ENCODE peak calls at places on chromosomes 12 and 14, in five cellular contexts. D is K562, N is GM23338, V is PC-3, W is endothelial cell of umbilical vein. R is an unnamed sample.

GRCh38 chr12:9718968-9719367 is 13.9 kb downstream of the CLECL1 start:
- DNase-seq in D (no peak), N (no peak), V (no peak), W (no peak), R (no peak)

GRCh38 chr12:74408601-74409166 is 129.0 kb upstream of the ATXN7L3B start:
- DNase-seq in D (no peak), N (peak), V (no peak), W (no peak), R (no peak)

GRCh38 chr12:107446476-107446875 is 239.1 kb upstream of the PWP1 start:
- DNase-seq in D (no peak), N (no peak), V (no peak), W (no peak), R (no peak)

GRCh38 chr14:89681086-89682018 is 264.3 kb upstream of the FOXN3 start:
- DNase-seq in D (no peak), N (no peak), V (no peak), W (no peak), R (no peak)

GRCh38 chr14:21525995-21526671 is at the start of gene SALL2:
- DNase-seq in D (peak), N (peak), V (peak), W (peak), R (peak)

GRCh38 chr12:99915251-99916082 is 69.3 kb downstream of the ANKS1B start:
- DNase-seq in D (no peak), N (no peak), V (peak), W (no peak), R (no peak)

GRCh38 chr12:96710127-96710745 is 196.8 kb upstream of the NEDD1 start:
- DNase-seq in D (no peak), N (peak), V (peak), W (no peak), R (no peak)

GRCh38 chr14:36394593-36394992 is 74.2 kb upstream of the MBIP start:
- DNase-seq in D (no peak), N (no peak), V (no peak), W (no peak), R (no peak)

GRCh38 chr12:54036620-54037359 is 3.9 kb downstream of the HOXC5 start:
- DNase-seq in D (no peak), N (peak), V (peak), W (no peak), R (peak)
- TF ChIP-seq EZH2 in D (no peak), N (peak), V (no peak), W (peak), R (no peak)

DNA sequence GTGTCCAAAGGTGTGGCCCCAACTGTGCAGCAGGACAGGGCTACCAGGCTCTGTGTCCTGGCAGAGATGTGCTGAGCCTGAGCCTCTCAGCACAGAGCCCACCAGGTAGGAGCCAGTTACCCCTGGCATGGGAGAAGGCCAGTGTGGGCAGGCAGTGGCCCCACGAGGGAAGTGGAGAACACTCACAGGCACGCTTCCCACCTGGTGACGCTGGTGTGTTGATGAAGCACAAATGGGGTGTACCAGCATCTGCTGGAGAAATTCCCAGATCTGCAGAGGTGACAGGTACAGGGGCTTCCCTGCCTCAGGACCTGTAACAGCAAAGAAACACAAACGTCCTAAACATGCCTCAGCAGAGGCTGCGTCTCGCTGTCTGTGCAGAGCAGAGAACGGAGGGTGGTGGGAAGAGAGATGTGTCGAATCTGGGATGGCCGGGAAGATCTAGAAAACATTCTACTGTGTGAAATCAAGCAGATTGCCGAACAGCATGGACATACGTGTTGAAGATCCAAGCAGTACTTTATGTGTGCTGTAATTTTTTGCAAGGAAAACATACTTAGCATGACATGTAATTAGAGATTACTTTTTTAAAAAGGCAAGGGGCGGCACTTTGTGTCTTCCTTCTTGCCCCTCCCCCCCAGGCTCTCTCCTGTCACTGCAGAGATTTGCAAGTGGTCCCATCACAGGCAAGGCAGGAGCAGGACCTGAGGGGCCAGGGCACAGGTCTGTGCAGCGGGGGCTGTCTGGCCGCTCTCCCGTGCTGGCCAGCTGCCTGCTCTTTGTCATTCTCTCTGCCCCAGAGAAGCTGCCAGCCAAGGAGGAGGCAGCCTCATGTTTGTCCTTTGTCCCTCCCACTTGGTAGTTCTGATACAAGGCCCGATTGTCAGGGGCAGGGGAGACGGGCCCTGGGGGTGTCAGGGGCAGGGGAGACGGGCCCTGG is 17.3 kb downstream of the HIP1R start:
- DNase-seq in D (no peak), N (no peak), V (no peak), W (peak), R (no peak)
- H3K4me3 ChIP-seq in D (no peak), N (no peak), V (no peak), W (no peak), R (no peak)

DNA sequence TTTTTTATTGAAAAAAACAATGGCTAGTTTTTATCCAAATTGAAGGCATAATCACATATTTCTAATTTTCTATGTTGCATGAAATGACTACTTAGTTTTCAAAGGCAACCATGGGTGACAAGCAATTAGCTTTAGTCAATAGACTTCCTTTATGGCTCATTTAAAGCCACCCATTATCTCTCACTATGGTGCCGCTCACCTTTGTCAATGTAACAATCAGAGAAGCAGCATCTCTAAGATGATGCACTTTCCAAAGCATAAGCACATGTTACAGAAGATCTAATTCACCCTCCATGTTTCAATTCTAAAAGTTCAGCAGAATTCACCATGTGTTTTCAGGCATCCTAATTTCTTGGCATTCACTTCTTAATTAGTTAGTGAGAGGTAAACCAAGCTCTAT is 166.6 kb upstream of the RPL10L start:
- DNase-seq in D (no peak), N (peak), V (no peak), W (no peak), R (no peak)
- TF ChIP-seq CTCF in D (no peak), N (no peak), V (no peak), W (no peak), R (no peak)

GRCh38 chr12:93895096-93895460 is 217.9 kb downstream of the CRADD start:
- DNase-seq in D (no peak), N (peak), V (no peak), W (no peak), R (no peak)
- TF ChIP-seq EZH2 in D (no peak), N (no peak), V (no peak), W (no peak), R (no peak)

GRCh38 chr14:77140937-77141591 is 527 bp downstream of the ZDHHC22 start:
- DNase-seq in D (peak), N (peak), V (peak), W (peak), R (peak)

GRCh38 chr14:77139022-77139421 is 2.6 kb downstream of the ZDHHC22 start:
- DNase-seq in D (no peak), N (no peak), V (no peak), W (no peak), R (no peak)

GRCh38 chr14:77140343-77140936 is 1.2 kb downstream of the ZDHHC22 start:
- DNase-seq in D (no peak), N (no peak), V (no peak), W (no peak), R (peak)

GRCh38 chr14:77141592-77142288 is at the start of gene ZDHHC22:
- DNase-seq in D (no peak), N (peak), V (no peak), W (no peak), R (no peak)

DNA sequence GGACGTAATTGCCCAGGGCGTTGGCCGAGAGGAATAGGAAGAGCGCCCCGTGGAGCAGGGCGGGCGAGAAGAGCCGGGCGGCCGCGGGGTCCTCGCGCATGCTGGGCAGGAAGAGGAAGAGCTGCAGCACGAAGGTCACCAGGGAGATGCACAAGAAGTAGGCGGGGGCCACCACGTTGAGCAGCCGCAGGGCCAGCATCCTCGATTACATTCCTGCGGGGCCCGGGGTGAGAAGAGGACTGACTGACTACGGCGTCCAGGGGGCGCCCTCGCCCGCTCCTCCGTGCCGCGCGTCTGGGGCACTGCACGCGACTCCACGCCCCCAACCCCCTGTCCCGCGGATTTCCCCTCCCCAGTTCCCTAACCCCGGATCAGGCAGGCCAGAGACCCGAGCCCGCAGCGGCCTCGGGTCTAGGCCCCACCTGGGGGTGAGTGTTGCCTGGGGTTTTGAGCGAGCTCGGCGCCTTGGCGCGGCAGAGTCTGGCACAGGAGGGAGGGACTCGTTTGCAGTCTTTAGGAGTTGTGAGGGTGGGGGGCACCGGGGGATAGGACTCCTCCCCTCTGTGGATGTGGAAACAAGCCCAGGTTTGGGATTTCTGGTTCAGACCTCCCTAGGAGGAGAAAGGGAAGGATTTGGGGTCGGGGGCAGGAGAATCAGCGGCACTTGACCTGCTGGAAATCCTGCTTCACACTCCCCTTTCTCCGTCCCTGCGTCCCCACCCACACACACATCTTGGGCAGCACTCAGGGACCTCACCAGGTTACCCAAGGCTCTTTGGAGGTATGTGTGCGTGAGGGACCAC is 1.9 kb downstream of the ZDHHC22 start:
- DNase-seq in D (peak), N (peak), V (peak), W (no peak), R (peak)
- H3K4me3 ChIP-seq in D (no peak), N (peak), V (peak), W (no peak), R (peak)